ENCODE peak calls at places on chromosomes 13 and 19, in four cellular contexts. S, H, U and B are unnamed samples.

GRCh38 chr19:5484398-5485285 is 29.4 kb downstream of the ZNRF4 start:
- DNase-seq in U (no peak), S (no peak), H (no peak), B (no peak)

GRCh38 chr19:18479964-18480723 is 41.7 kb downstream of the ELL start:
- DNase-seq in U (no peak), H (peak; percentile 72), S (peak; percentile 90), B (peak; percentile 81)

GRCh38 chr19:18254546-18255500 is 19.4 kb downstream of the IQCN start:
- DNase-seq in U (peak; percentile 82), S (no peak), H (no peak), B (no peak)

GRCh38 chr13:91236942-91237341 is 110.5 kb upstream of the MIR17HG start:
- DNase-seq in H (no peak), S (no peak), U (no peak), B (no peak)

GRCh38 chr13:102141625-102142472 is 260.0 kb downstream of the FGF14 start:
- DNase-seq in U (no peak), H (no peak), S (no peak), B (no peak)

GRCh38 chr13:23372264-23372905 is 61.1 kb downstream of the SACS start:
- DNase-seq in H (no peak), U (no peak), S (no peak), B (no peak)

GRCh38 chr13:68481130-68481529 is 1251.0 kb upstream of the PCDH9 start:
- DNase-seq in S (no peak), U (peak; percentile 4), H (no peak), B (no peak)

GRCh38 chr19:50496189-50497029 is 14.6 kb downstream of the JOSD2 start:
- DNase-seq in H (no peak), S (peak; percentile 62), U (no peak), B (peak; percentile 45)

GRCh38 chr13:110453767-110454166 is 107.8 kb downstream of the RAB20 start:
- DNase-seq in U (no peak), S (no peak), H (no peak), B (no peak)

GRCh38 chr19:46081928-46082727 is 41.3 kb upstream of the IGFL4 start:
- DNase-seq in S (no peak), U (no peak), H (no peak), B (no peak)

GRCh38 chr13:77112961-77113360 is 86.0 kb upstream of the FBXL3 start:
- DNase-seq in S (no peak), H (no peak), U (no peak), B (no peak)

GRCh38 chr19:5567971-5568407 is 236 bp upstream of the TINCR start:
- DNase-seq in U (no peak), S (no peak), H (no peak), B (no peak)

GRCh38 chr13:111177081-111177711 is 62.1 kb downstream of the ARHGEF7 start:
- DNase-seq in U (peak; percentile 66), H (no peak), S (peak; percentile 88), B (peak; percentile 88)

DNA sequence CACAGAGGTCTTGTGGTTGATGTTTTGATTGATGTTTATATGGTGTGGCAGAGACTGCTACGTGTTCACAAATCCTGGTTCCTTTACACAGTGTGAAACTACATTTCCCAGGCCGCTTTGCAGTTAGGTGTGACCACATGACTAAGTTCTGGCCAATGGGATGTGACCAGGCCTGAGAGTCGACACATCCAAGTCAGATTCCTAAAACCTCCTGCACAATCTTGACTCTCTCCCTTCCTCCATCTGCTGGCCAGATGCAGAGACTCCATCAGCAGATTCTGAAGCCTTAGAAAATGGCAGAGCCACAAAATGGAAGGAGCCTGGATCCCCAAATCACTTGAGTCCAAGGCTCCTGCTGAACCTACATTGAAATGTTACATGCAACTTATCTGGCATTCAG is 12.6 kb downstream of the CD37 start:
- DNase-seq in U (no peak), H (no peak), S (no peak), B (peak; percentile 60)
- TF ChIP-seq CTCF in U (no peak), H (no peak), S (no peak), B (no peak)

DNA sequence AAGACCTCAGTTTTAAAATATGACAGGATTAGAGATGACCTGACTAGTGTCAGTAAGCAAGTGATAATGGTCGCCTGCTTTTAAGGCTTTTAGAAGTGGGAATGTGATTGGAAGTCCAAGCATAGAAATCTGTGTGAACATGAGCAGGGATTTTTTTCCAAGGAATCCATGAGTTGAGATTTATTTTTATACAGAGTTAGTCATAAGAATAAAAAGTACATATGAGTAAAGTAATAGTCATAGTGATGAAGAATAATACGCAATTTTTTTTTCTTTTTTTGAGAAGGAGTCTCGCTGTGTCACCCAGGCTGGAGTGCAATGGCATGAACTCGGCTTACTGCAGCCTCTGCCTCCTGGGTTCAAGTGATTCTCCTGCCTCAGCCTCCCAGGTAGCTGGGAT is 1.7 kb downstream of the ZNF546 start:
- DNase-seq in U (no peak), H (no peak), S (no peak), B (no peak)
- H3K4me1 ChIP-seq in U (peaks cover 6% of the 10 kb centered on the region), H (no peaks in the 10 kb centered on the region), S (peaks cover 21% of the 10 kb centered on the region), B (peaks cover 17% of the 10 kb centered on the region)

GRCh38 chr19:3547301-3547731 is 8.3 kb downstream of the TEKTIP1 start:
- DNase-seq in U (peak; percentile 52), S (peak; percentile 67), H (no peak), B (no peak)
- TF ChIP-seq CTCF in U (peak; percentile 19), S (peak; percentile 39), H (peak; percentile 35), B (peak; percentile 58)

GRCh38 chr19:39949026-39949747 is 14.8 kb upstream of the FCGBP start:
- DNase-seq in H (no peak), U (no peak), S (no peak), B (no peak)

GRCh38 chr19:39951686-39952085 is 17.3 kb upstream of the FCGBP start:
- DNase-seq in U (no peak), S (no peak), H (no peak), B (no peak)

GRCh38 chr19:39946532-39946931 is 12.1 kb upstream of the FCGBP start:
- DNase-seq in U (no peak), S (no peak), H (no peak), B (no peak)

GRCh38 chr19:39953915-39954314 is 17.1 kb upstream of the PSMC4 start:
- DNase-seq in H (no peak), S (no peak), U (no peak), B (no peak)

DNA sequence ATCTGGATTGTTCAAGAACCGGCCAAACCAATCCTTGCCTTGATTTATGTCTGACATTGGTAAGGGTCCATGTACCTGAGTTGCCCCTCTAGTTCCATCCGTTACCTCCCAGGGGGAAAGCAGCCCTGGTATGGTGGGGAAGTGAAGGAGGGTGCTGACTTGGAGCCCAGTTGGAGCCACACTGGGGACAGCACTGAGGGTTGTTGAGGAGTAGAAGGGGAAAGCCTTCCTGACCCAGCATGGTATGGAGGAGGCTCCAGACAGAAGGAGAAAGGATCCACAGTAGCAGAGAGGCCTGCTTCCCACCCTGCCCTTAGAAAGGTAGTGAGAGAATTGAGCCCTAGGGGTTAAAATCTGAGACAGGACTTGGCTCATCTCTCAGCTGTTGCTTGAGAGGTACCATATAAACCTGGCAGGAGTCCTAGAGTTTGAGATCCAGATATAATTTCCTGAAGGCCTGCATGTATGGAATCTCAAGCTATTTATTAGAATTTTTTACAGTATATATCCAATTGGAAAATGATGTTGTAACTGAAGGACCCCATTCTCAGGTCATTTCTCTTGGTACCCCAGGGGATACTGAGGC is 16.7 kb upstream of the FCGBP start:
- DNase-seq in S (no peak), H (no peak), U (no peak), B (no peak)
- H3K4me1 ChIP-seq in S (no peaks in the 10 kb centered on the region), H (no peaks in the 10 kb centered on the region), U (peaks cover under 1% of the 10 kb centered on the region), B (peaks cover 81% of the 10 kb centered on the region)